ENCODE peak calls at places on chromosomes 6 and 20, in five cellular contexts. B is fibroblast of lung, P is PC-3, D is mesendoderm, Y is endothelial cell of umbilical vein. S is an unnamed sample. For H3K4me1, the result is how much of the 10 kb centered on the place peaks cover.

GRCh38 chr6:79810878-79811277 is 136.5 kb downstream of the ELOVL4 start:
- DNase-seq in D (no peak), Y (no peak), B (no peak), P (no peak), S (no peak)

GRCh38 chr6:138958595-138958994 is 29.5 kb downstream of the REPS1 start:
- DNase-seq in P (no peak), Y (no peak), D (no peak), B (no peak), S (no peak)

GRCh38 chr6:164861964-164862363 is 447.4 kb downstream of the C6orf118 start:
- DNase-seq in Y (no peak), D (no peak), P (no peak), B (no peak), S (no peak)

GRCh38 chr20:58241766-58242465 is 13.5 kb upstream of the ANKRD60 start:
- DNase-seq in P (no peak), D (no peak), B (no peak), Y (no peak), S (no peak)

GRCh38 chr6:19851273-19852089 is 14.3 kb downstream of the ID4 start:
- DNase-seq in D (peak), Y (peak), B (peak), P (peak), S (peak)

GRCh38 chr20:58850693-58851174 is at the start of gene GNAS-AS1:
- DNase-seq in Y (no peak), D (peak), P (no peak), B (peak), S (peak)

GRCh38 chr6:15063253-15063853 is 182.5 kb upstream of the JARID2 start:
- DNase-seq in D (no peak), B (no peak), P (no peak), Y (no peak), S (peak)

GRCh38 chr6:145530454-145530853 is 204.9 kb downstream of the EPM2A start:
- DNase-seq in D (no peak), P (no peak), Y (no peak), B (no peak), S (no peak)

GRCh38 chr6:104705095-104705707 is 154.5 kb downstream of the HACE1 start:
- DNase-seq in D (peak), P (peak), B (peak), Y (peak), S (peak)

GRCh38 chr20:32456869-32457421 is 98.8 kb downstream of the ASXL1 start:
- DNase-seq in D (peak), Y (no peak), B (no peak), P (peak), S (no peak)

GRCh38 chr6:4615891-4616290 is 160.3 kb upstream of the CDYL start:
- DNase-seq in D (no peak), Y (no peak), P (no peak), B (peak), S (no peak)

GRCh38 chr6:166335378-166336366 is 6.7 kb downstream of the SFT2D1 start:
- DNase-seq in Y (no peak), D (no peak), B (no peak), P (no peak), S (no peak)

GRCh38 chr6:166341915-166342292 is 441 bp downstream of the SFT2D1 start:
- DNase-seq in D (peak), Y (no peak), P (no peak), B (peak), S (no peak)

GRCh38 chr6:166336847-166337246 is 5.5 kb downstream of the SFT2D1 start:
- DNase-seq in Y (no peak), P (no peak), B (no peak), D (no peak), S (no peak)

GRCh38 chr6:166341464-166341863 is 881 bp downstream of the SFT2D1 start:
- DNase-seq in Y (no peak), B (no peak), P (no peak), D (no peak), S (no peak)

GRCh38 chr6:166338854-166339253 is 3.5 kb downstream of the SFT2D1 start:
- DNase-seq in P (no peak), Y (no peak), B (no peak), D (no peak), S (no peak)
- H3K4me2 ChIP-seq in P (no peak), Y (no peak), B (no peak), D (no peak), S (no peak)

GRCh38 chr6:21612067-21612745 is 18.7 kb downstream of the SOX4 start:
- DNase-seq in D (no peak), Y (no peak), B (no peak), P (no peak), S (no peak)
- H3K4me1 ChIP-seq in D (under half), Y (under half), B (under half), P (under half), S (under half)

GRCh38 chr6:45741437-45742166 is 274.1 kb downstream of the CLIC5 start:
- DNase-seq in B (peak), P (no peak), Y (no peak), D (no peak), S (peak)
- H3K9ac ChIP-seq in B (no peak), P (no peak), Y (no peak), D (no peak), S (no peak)

GRCh38 chr6:129186988-129187387 is 304.1 kb downstream of the LAMA2 start:
- DNase-seq in Y (peak), D (peak), P (peak), B (peak), S (peak)

GRCh38 chr6:129184324-129184723 is 301.4 kb downstream of the LAMA2 start:
- DNase-seq in D (no peak), Y (no peak), P (no peak), B (no peak), S (no peak)

GRCh38 chr6:129183039-129183438 is 300.1 kb downstream of the LAMA2 start:
- DNase-seq in Y (no peak), P (no peak), D (no peak), B (peak), S (no peak)

GRCh38 chr6:129183681-129184216 is 300.8 kb downstream of the LAMA2 start:
- DNase-seq in Y (peak), D (no peak), P (peak), B (peak), S (peak)

GRCh38 chr6:129184808-129185366 is 301.9 kb downstream of the LAMA2 start:
- DNase-seq in P (no peak), Y (no peak), D (no peak), B (peak), S (peak)
- H3K4me2 ChIP-seq in P (no peak), Y (no peak), D (no peak), B (no peak), S (peak)

DNA sequence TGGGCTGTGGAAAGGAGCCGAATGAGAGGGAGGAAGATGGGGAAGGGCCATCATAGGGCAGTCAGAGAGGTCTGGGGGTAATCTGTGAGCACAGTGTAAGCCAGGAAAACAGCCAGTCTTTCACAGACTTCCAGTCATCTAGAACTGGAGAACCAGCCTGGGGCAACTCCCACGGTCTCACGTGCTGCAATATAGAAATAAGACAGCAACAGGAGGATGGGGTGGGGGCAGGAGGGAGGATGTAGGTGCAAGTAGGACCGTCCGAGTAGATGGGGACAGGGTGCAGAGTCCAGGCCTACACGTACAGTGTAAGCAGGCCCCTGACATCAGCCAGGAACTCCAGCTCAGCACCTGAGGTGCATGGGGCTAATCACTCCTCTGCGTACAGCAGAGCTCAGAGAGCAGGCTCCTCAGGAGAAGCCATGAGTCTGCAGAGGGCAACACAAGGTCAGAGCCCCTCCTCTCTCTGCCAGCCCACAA is 58.2 kb upstream of the TNFAIP3 start:
- DNase-seq in Y (no peak), B (no peak), D (no peak), P (peak), S (no peak)
- H3K4me1 ChIP-seq in Y (under half), B (under half), D (under half), P (under half), S (under half)

GRCh38 chr6:111759836-111760785 is 113.1 kb downstream of the FYN start:
- DNase-seq in D (no peak), Y (no peak), B (peak), P (no peak), S (peak)
- H3K9ac ChIP-seq in D (no peak), Y (no peak), B (peak), P (no peak), S (peak)

DNA sequence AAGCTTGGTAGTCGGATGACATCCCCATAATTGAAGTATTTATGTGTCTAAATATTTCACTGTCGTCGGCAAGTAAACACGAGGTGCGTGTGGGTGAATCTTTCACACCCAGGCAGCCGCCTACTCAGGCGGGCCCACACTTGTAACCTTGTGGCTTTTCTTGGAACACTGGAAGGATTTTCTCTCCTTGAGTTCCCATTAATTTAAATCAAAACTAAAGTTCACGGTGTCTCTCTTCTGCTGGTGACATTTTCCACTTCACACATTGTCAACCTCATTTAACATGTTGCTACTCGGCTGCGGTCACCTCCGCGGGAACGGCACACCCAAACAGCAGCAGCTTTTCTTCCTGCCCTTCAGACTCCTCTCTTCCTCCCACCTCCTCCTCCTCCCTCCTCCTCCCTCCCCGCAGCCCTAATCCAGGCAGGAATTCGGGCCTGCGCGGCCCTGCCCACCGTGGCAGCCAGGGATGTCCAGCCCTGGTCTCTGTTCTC is 336.6 kb downstream of the QKI start:
- DNase-seq in Y (no peak), B (no peak), D (no peak), P (no peak), S (no peak)
- H3K4me2 ChIP-seq in Y (no peak), B (no peak), D (no peak), P (no peak), S (no peak)

GRCh38 chr20:61684136-61684535 is 381.5 kb downstream of the TAF4 start:
- DNase-seq in Y (no peak), B (no peak), D (no peak), P (no peak), S (no peak)
- H3K4me1 ChIP-seq in Y (under half), B (under half), D (under half), P (under half), S (under half)

DNA sequence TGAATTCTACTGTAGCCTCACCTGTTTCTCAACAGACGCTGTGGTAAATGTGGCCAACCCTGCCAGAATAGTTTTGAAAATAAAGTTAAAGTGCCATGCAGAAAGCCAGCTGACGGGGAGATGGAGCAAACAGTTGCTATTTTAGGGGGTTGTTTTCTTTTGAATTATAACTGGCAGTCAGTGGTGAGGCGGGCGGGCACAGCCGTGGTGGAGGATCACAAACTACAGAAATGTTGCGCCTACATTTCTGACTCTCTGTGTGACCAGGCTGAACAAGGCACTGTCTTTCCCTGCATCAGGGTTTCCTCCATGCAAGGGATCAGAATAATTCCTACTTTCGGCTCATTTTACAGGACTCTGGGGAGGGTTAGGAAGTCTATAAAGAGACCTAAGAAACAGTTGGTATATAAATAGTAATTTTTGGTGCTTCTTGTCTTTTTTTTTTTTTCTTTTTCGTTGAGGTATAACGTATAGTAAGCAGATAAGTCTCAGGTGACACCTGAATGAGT is 17.2 kb downstream of the CHMP4B start:
- DNase-seq in Y (no peak), D (no peak), B (no peak), P (no peak), S (no peak)
- H3K9ac ChIP-seq in Y (no peak), D (no peak), B (no peak), P (no peak), S (no peak)

S was measured in astrocyte.